ENCODE peak calls at places on chromosomes 3 and 15, in six cellular contexts. G, S, W, Y, I and C are unnamed samples.

GRCh38 chr3:28240440-28240839 is 979 bp upstream of the CMC1 start:
- DNase-seq in Y (no peak), W (peak), I (peak), S (no peak), G (no peak), C (no peak)

GRCh38 chr3:141114816-141115458 is 63.8 kb downstream of the SPSB4 start:
- DNase-seq in S (no peak), G (no peak), Y (peak), I (peak), W (no peak), C (peak)

GRCh38 chr3:162338514-162338913 is 841.9 kb downstream of the OTOL1 start:
- DNase-seq in I (no peak), W (no peak), G (no peak), S (no peak), Y (no peak), C (no peak)

GRCh38 chr15:41811432-41812195 is 16.3 kb upstream of the JMJD7 start:
- DNase-seq in Y (peak), W (peak), I (peak), S (peak), G (no peak), C (peak)

GRCh38 chr15:29844290-29844903 is 22.1 kb upstream of the TJP1 start:
- DNase-seq in G (no peak), I (no peak), Y (no peak), W (no peak), S (no peak), C (no peak)

GRCh38 chr3:184262166-184262926 is 993 bp upstream of the CAMK2N2 start:
- DNase-seq in S (no peak), W (no peak), I (no peak), Y (peak), G (no peak), C (no peak)

GRCh38 chr15:24017470-24017869 is 330.4 kb upstream of the NDN start:
- DNase-seq in S (no peak), G (no peak), Y (no peak), I (no peak), W (no peak), C (no peak)

GRCh38 chr15:38702178-38702912 is 137.7 kb upstream of the RASGRP1 start:
- DNase-seq in G (no peak), S (no peak), Y (no peak), I (peak), W (no peak), C (no peak)

GRCh38 chr3:68977486-68978167 is 35.9 kb downstream of the EOGT start:
- DNase-seq in I (no peak), S (no peak), G (no peak), W (no peak), Y (no peak), C (no peak)

GRCh38 chr15:89387140-89387903 is 52.7 kb upstream of the POLG start:
- DNase-seq in S (no peak), G (no peak), Y (no peak), I (no peak), W (no peak), C (no peak)

GRCh38 chr3:132556467-132557159 is 40.5 kb upstream of the ACKR4 start:
- DNase-seq in S (no peak), G (no peak), W (no peak), I (no peak), Y (no peak), C (no peak)

GRCh38 chr3:137709011-137709601 is 55.0 kb upstream of the SOX14 start:
- DNase-seq in W (no peak), Y (no peak), S (no peak), I (peak), G (no peak), C (no peak)

GRCh38 chr3:46943237-46944187 is 33.0 kb downstream of the CCDC12 start:
- DNase-seq in G (no peak), I (peak), W (no peak), S (no peak), Y (no peak), C (no peak)

GRCh38 chr3:125431912-125432587 is 56.9 kb upstream of the ZNF148 start:
- DNase-seq in I (peak), Y (no peak), G (no peak), W (no peak), S (no peak), C (no peak)

GRCh38 chr3:168025076-168025475 is 70.6 kb downstream of the GOLIM4 start:
- DNase-seq in S (no peak), I (no peak), Y (no peak), W (no peak), G (no peak), C (no peak)
- TF ChIP-seq TAF1 in S (no peak), I (no peak), Y (no peak), W (no peak), G (no peak), C (no peak)

DNA sequence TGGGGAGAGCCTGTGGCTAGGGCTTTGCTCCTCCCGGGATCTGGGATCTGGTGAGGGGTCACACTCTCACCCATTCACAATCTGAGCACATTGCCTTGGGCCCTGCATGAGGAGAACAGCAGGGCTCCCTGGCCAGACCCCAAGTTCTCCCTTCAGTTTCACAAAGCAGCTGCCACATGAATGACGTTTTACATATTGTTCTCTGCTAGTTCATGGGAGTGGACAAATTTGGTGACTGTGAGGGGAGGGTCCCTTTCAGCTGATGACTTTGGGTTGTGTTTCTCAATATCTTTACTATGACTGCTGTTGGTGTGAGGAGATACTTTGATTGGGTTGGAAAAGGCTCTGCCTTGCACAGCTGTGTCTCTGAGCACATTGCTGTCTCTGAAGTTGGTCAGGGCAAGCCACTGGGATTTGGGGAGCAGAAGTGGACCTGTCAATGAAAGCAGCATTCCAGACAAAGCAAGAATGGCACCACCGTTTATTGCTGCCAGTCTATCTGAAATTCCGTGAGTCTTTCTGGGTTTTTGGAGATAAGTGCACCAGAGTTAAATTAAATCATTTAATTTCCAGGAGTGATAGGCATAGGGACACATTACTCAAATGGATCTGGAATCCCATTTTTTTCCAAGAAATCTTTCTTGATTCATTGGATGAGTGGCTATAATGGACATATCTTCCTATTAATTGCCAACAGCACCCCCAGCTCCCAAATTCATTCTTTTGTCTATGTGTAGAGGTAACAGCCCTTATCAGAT is 10.3 kb downstream of the TIMP4 start:
- DNase-seq in S (no peak), I (no peak), W (no peak), Y (no peak), G (no peak), C (no peak)
- TF ChIP-seq POLR2AphosphoS5 in S (no peak), I (no peak), W (no peak), Y (no peak), G (no peak), C (no peak)

GRCh38 chr3:86991840-86992430 is 986 bp upstream of the VGLL3 start:
- DNase-seq in G (no peak), I (no peak), S (no peak), W (no peak), Y (no peak), C (no peak)
- TF ChIP-seq POLR2A in G (no peak), I (no peak), S (no peak), W (no peak), Y (no peak), C (no peak)

GRCh38 chr15:88061452-88061851 is 195.1 kb downstream of the NTRK3 start:
- DNase-seq in G (no peak), S (no peak), Y (no peak), W (no peak), I (no peak), C (no peak)

GRCh38 chr15:88060383-88060782 is 196.2 kb downstream of the NTRK3 start:
- DNase-seq in G (no peak), I (no peak), Y (no peak), W (no peak), S (no peak), C (no peak)

DNA sequence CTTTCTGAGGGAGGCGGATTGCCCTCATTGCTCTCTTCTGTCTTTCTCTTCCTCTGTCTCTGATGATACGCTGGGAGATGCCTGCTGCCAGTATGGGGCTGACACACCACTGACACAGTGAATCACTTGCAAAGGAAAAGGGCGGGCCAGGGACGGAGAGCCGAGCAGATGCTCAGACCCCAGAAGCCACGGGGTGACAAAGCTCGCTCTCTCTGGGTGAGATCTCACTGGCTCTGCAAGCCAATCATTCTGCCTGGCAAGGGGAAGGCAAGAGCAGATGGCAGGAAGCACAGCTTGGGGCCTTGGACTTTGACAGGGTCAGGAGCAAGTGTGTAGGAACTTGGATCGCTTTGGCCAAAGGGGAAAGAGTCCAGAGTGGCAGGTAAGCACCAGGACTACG is 198.7 kb downstream of the NTRK3 start:
- DNase-seq in G (no peak), W (no peak), S (no peak), Y (no peak), I (no peak), C (no peak)
- TF ChIP-seq TAF1 in G (no peak), W (no peak), S (no peak), Y (no peak), I (no peak), C (no peak)

GRCh38 chr3:24128195-24129005 is 183.3 kb downstream of the NR1D2 start:
- DNase-seq in S (no peak), I (no peak), W (no peak), Y (no peak), G (no peak), C (no peak)
- TF ChIP-seq POLR2AphosphoS5 in S (no peak), I (no peak), W (no peak), Y (no peak), G (no peak), C (no peak)

DNA sequence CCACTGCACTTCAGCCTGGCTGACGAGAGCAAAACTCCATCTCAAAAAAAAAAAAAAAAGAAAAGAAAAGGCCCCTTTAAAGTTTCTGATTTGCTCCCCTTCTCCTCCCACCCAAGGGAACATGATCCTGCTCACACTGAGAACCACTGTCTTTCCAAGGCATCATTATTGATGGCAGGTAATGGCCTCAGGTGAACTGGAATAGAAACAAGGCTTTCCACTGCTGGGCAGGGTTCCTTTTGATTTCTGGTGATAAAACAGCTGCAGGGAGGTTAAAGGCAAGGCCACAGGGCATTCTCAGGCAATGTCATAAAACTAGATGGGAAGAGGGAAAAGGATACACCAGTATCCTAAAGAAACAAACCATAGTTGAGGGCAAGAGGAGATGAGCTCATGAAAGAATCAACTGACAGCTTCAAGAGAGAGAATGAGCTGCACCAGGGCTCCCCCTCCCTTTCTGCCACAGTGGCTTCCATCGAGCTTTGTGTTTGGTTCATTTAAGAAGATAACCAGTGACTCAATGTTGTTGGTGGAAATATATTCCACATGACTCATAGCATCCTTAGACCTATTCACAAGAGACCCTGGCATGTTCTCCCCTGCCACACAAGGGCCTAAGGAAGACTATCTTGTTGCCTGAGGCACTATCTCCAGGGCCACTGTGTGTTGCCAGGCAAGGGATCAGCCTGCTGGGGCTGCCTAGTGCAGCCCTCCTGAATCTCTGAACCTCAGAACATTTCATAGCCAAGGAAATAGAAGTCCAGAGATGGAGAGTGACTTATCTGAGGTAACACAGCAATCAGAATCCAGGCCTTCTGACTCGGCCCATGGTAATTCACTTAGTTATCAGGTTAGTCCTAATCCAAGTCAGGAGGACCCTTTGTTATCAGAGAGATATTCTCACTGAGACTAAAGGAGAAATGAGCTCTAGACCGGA is 86.5 kb downstream of the WDR76 start:
- DNase-seq in Y (no peak), G (no peak), S (no peak), W (peak), I (peak), C (no peak)
- TF ChIP-seq POLR2A in Y (no peak), G (no peak), S (no peak), W (no peak), I (no peak), C (no peak)

GRCh38 chr3:33146791-33147445 is 33.1 kb downstream of the CRTAP start:
- DNase-seq in W (no peak), S (no peak), I (no peak), G (no peak), Y (no peak), C (no peak)

GRCh38 chr3:33153782-33154181 is 40.0 kb downstream of the CRTAP start:
- DNase-seq in W (no peak), I (no peak), G (no peak), S (no peak), Y (no peak), C (no peak)

GRCh38 chr3:33152363-33153360 is 38.8 kb downstream of the CRTAP start:
- DNase-seq in I (no peak), W (no peak), G (no peak), S (no peak), Y (no peak), C (no peak)
- TF ChIP-seq TAF1 in I (no peak), W (no peak), G (no peak), S (no peak), Y (no peak), C (no peak)

GRCh38 chr15:74375303-74375693 is 7.9 kb upstream of the CYP11A1 start:
- DNase-seq in G (no peak), I (peak), W (no peak), Y (peak), S (no peak), C (peak)

GRCh38 chr15:74373056-74373650 is 5.7 kb upstream of the CYP11A1 start:
- DNase-seq in S (no peak), Y (no peak), I (no peak), W (no peak), G (no peak), C (no peak)

GRCh38 chr15:74373731-74374647 is 6.5 kb upstream of the CYP11A1 start:
- DNase-seq in W (peak), G (no peak), S (peak), I (peak), Y (peak), C (peak)

GRCh38 chr15:74376226-74376625 is 8.8 kb upstream of the CYP11A1 start:
- DNase-seq in I (no peak), G (no peak), W (no peak), S (no peak), Y (no peak), C (no peak)

GRCh38 chr15:74374648-74375302 is 7.3 kb upstream of the CYP11A1 start:
- DNase-seq in W (no peak), I (no peak), Y (peak), S (no peak), G (no peak), C (no peak)
- TF ChIP-seq POLR2AphosphoS5 in W (no peak), I (no peak), Y (no peak), S (no peak), G (no peak), C (no peak)